ENCODE peak calls at places on chromosome 17, in six cellular contexts. G is GM23338, X is K562, P is upper lobe of left lung, F is Panc1, A is GM12878. H is an unnamed sample.

GRCh38 chr17:80433916-80434666 is 19.1 kb downstream of the ENDOV start:
- ATAC-seq in G (no peak), A (no peak), P (no peak), X (no peak), F (no peak), H (no peak)

GRCh38 chr17:36679815-36680467 is 78.6 kb downstream of the MRM1 start:
- ATAC-seq in X (no peak), P (no peak), F (no peak), A (no peak), G (no peak), H (no peak)

GRCh38 chr17:29136998-29137730 is 43.0 kb downstream of the MYO18A start:
- ATAC-seq in G (no peak), X (no peak), A (no peak), P (no peak), F (no peak), H (no peak)

GRCh38 chr17:8724451-8724850 is 20.2 kb downstream of the CCDC42 start:
- ATAC-seq in G (no peak), X (no peak), P (no peak), A (no peak), F (no peak), H (no peak)

GRCh38 chr17:64747938-64748540 is 85.9 kb upstream of the SMURF2 start:
- ATAC-seq in G (no peak), P (peak; percentile 84), F (no peak), A (no peak), X (no peak), H (peak; percentile 53)

GRCh38 chr17:28973414-28973813 is 22.1 kb upstream of the PHF12 start:
- ATAC-seq in G (no peak), P (peak; percentile 2), F (no peak), A (no peak), X (peak; percentile 40), H (no peak)

GRCh38 chr17:6040473-6040872 is 29.7 kb upstream of the WSCD1 start:
- ATAC-seq in A (no peak), F (no peak), P (no peak), G (no peak), X (no peak), H (no peak)

GRCh38 chr17:44006581-44007345 is 2.3 kb downstream of the NAGS start:
- ATAC-seq in F (peak; percentile 86), A (peak; percentile 93), P (peak; percentile 95), G (peak; percentile 41), X (peak; percentile 94), H (peak; percentile 92)

GRCh38 chr17:81339502-81340296 is 44.6 kb upstream of the SLC38A10 start:
- ATAC-seq in A (no peak), P (no peak), X (no peak), F (peak; percentile 3), G (peak; percentile 4), H (no peak)

GRCh38 chr17:81493198-81494038 is 19.2 kb downstream of the ACTG1 start:
- ATAC-seq in F (no peak), A (no peak), X (peak; percentile 91), G (no peak), P (no peak), H (no peak)

GRCh38 chr17:78746949-78747269 is 35.2 kb downstream of the CYTH1 start:
- ATAC-seq in P (no peak), G (no peak), F (no peak), X (no peak), A (no peak), H (no peak)

GRCh38 chr17:17018612-17019429 is 23.4 kb upstream of the MPRIP start:
- ATAC-seq in A (no peak), X (no peak), F (no peak), G (no peak), P (peak; percentile 24), H (no peak)

GRCh38 chr17:67474081-67474661 is 97.1 kb downstream of the PITPNC1 start:
- ATAC-seq in F (no peak), P (peak; percentile 38), X (no peak), G (peak; percentile 13), A (no peak), H (peak; percentile 80)

GRCh38 chr17:74521701-74522201 is 9.5 kb downstream of the CD300LB start:
- ATAC-seq in A (peak; percentile 68), F (no peak), P (peak; percentile 70), G (no peak), X (no peak), H (no peak)

GRCh38 chr17:79728908-79729471 is 1.8 kb upstream of the ENPP7 start:
- ATAC-seq in P (no peak), G (peak; percentile 66), F (peak; percentile 72), A (peak; percentile 19), X (peak; percentile 68), H (peak; percentile 22)

DNA sequence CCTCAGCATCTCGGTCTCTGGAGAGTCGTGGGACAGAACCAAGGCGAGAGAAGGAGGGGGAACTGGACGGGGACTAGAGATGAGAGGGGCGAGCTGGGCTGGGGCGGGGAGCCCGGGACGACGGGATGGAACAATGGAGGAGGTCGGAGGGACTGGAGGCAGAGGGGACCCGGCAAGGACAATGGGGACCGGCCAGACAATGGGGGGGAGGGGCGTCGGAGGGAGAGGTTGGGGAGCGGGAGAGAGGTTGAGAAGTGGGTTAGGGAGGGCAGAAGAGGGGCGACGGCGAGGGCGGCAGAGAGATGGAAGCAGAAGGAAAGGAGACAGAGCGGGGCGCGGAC is 719 bp downstream of the NGFR start:
- ATAC-seq in F (peak; percentile 8), P (no peak), X (no peak), A (no peak), G (peak; percentile 3), H (no peak)
- H3K27ac ChIP-seq in F (no peak overlapping the region), P (no peak overlapping the region), X (no peak overlapping the region), A (no peak overlapping the region), G (no peak overlapping the region), H (peak overlapping the region; percentile 68)

GRCh38 chr17:60416368-60416925 is 5.8 kb upstream of the CHCT1 start:
- ATAC-seq in P (no peak), X (no peak), A (no peak), G (no peak), F (no peak), H (no peak)

GRCh38 chr17:60423865-60424264 is 1.6 kb downstream of the CHCT1 start:
- ATAC-seq in X (no peak), A (no peak), G (no peak), P (no peak), F (no peak), H (no peak)

GRCh38 chr17:60422162-60422665 is at the start of gene CHCT1:
- ATAC-seq in P (peak; percentile 37), F (no peak), G (peak; percentile 40), A (no peak), X (no peak), H (no peak)

GRCh38 chr17:60425626-60426025 is 3.3 kb downstream of the CHCT1 start:
- ATAC-seq in X (no peak), P (no peak), F (no peak), G (no peak), A (no peak), H (no peak)

DNA sequence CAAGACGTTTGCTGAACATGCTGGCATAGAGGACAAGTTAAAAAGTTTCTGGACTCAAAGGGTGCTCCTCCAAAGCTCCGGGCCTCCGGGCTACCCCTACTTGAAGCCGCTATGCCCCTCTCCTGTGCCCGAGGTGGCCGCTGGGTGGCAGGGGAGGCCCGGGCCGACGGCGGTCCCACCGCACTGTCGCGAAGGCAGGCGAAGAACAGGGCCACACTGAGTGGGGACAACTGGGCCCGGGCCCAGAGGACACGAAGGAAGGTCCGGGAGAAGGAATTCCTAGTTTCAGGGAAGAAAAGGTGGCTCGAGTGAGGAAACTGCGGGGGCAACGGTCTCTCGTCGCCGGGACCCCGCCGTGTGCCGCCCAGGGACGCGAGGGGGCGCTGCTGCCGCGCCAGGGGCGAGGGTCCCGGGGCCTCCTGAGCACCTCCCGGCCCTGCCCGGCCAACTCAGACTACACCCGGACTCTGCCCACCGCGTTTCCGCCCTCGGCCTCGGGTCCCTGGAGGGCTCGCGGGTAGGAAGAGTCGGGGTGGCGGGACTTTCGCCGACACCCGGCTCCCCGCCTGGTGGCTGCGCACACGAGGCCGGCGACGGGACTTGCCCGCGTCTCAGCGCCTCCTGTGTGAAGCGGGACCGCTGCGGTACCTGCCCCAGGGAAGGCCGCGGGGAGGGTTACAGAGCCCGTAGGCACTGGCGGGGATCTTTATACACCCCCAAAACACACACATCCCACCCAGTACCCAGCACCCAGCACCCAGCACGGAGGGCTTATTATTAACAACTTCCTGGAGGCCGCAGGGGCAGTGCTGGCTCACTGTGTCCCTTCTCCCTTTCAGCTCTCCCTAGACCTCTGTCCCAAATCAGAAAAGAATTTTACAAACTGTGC is 772 bp upstream of the CHCT1 start:
- ATAC-seq in F (peak; percentile 98), X (no peak), P (peak; percentile 97), A (peak; percentile 99), G (peak; percentile 94), H (peak; percentile 91)
- TF ChIP-seq POLR2AphosphoS5 in F (no peak), X (no peak), P (peak; percentile 10), A (no peak), G (peak; percentile 29), H (no peak)

DNA sequence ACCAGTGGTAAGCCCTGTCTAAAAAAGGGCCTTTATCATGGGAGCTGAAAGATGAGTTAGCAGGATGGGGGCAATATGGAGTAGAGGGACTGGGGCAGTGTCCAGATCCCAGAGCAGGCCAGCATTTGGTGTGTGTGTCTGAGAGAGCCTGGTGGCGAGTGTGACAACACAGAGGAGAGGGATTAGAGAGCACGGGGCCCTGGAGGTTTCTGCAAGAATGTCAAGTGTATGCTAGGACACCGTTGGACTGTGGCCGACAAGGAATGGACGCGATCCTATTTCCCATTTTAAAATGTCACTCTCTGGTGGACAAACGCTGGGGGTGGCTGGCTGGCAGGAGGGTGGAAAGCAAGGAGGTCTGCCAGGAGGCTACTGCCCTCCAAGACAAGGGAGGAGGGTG is 12.4 kb downstream of the TAC4 start:
- ATAC-seq in A (no peak), G (no peak), F (peak; percentile 18), P (peak; percentile 3), X (no peak), H (no peak)
- H3K27ac ChIP-seq in A (no peak overlapping the region), G (peak overlapping the region; percentile 67), F (no peak overlapping the region), P (peak overlapping the region; percentile 72), X (no peak overlapping the region), H (peak overlapping the region; percentile 7)

GRCh38 chr17:2351269-2351668 is 14.0 kb downstream of the SGSM2 start:
- ATAC-seq in A (no peak), P (no peak), X (no peak), F (no peak), G (no peak), H (no peak)

GRCh38 chr17:2347805-2348685 is 10.7 kb downstream of the SGSM2 start:
- ATAC-seq in F (peak; percentile 46), X (no peak), A (no peak), P (peak; percentile 72), G (peak; percentile 93), H (peak; percentile 87)

GRCh38 chr17:2344528-2344927 is 7.2 kb downstream of the SGSM2 start:
- ATAC-seq in X (no peak), A (no peak), P (no peak), F (no peak), G (no peak), H (no peak)

GRCh38 chr17:2343421-2343820 is 6.1 kb downstream of the SGSM2 start:
- ATAC-seq in F (no peak), A (no peak), G (no peak), X (no peak), P (no peak), H (no peak)

DNA sequence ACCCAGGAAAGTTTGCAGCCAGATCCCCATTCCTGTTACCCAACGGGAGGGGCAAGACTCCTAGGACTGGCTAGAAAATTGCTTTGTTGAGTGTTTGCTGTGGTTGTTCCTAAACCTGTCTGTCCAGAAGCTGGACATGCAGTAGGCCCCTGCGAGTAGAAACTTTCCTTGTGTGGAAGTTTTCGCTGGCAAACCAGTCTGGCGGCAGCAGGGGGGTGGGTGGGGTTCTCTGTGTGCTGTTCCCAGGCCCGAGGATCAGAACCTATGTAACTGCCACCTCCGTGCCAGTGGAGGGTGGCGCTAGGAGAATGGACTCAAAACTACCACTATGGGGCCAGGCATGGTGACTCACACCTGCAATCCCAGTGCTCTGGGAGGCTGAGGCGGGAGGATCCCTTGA is 9.2 kb downstream of the SGSM2 start:
- ATAC-seq in X (no peak), P (peak; percentile 10), G (no peak), A (no peak), F (no peak), H (no peak)
- TF ChIP-seq POLR2AphosphoS5 in X (no peak), P (no peak), G (no peak), A (no peak), F (no peak), H (no peak)